ENCODE peak calls at places on chromosomes 2 and 18, in eight cellular contexts. One of them, this sample, is unnamed.

GRCh38 chr18:41974661-41975286 is 19.7 kb downstream of the PIK3C3 start:
- DNase-seq in left colon: no peak
- DNase-seq in pancreas: no peak
- DNase-seq in endodermal cell: no peak
- DNase-seq in sciatic nerve: no peak
- DNase-seq in adrenal gland: no peak
- DNase-seq in cardiac muscle cell: no peak
- DNase-seq in mucosa of gallbladder: no peak
- DNase-seq in this sample: no peak

GRCh38 chr2:121069434-121069969 is 215.5 kb downstream of the TFCP2L1 start:
- DNase-seq in pancreas: no peak
- DNase-seq in endodermal cell: no peak
- DNase-seq in mucosa of gallbladder: no peak
- DNase-seq in adrenal gland: no peak
- DNase-seq in left colon: no peak
- DNase-seq in sciatic nerve: no peak
- DNase-seq in cardiac muscle cell: no peak
- DNase-seq in this sample: no peak

GRCh38 chr2:145027073-145027459 is 507.1 kb upstream of the ZEB2 start:
- DNase-seq in cardiac muscle cell: peak
- DNase-seq in mucosa of gallbladder: no peak
- DNase-seq in adrenal gland: no peak
- DNase-seq in left colon: no peak
- DNase-seq in endodermal cell: no peak
- DNase-seq in sciatic nerve: no peak
- DNase-seq in pancreas: no peak
- DNase-seq in this sample: no peak

GRCh38 chr2:139946690-139947089 is 1166.5 kb upstream of the NXPH2 start:
- DNase-seq in sciatic nerve: no peak
- DNase-seq in pancreas: no peak
- DNase-seq in cardiac muscle cell: no peak
- DNase-seq in left colon: no peak
- DNase-seq in mucosa of gallbladder: no peak
- DNase-seq in adrenal gland: no peak
- DNase-seq in endodermal cell: peak
- DNase-seq in this sample: peak

GRCh38 chr2:33395660-33396249 is 80.7 kb upstream of the RASGRP3 start:
- DNase-seq in left colon: no peak
- DNase-seq in sciatic nerve: no peak
- DNase-seq in cardiac muscle cell: peak
- DNase-seq in adrenal gland: peak
- DNase-seq in pancreas: no peak
- DNase-seq in endodermal cell: peak
- DNase-seq in mucosa of gallbladder: no peak
- DNase-seq in this sample: peak

GRCh38 chr2:105812180-105813044 is 67.7 kb downstream of the NCK2 start:
- DNase-seq in left colon: no peak
- DNase-seq in endodermal cell: no peak
- DNase-seq in adrenal gland: peak
- DNase-seq in cardiac muscle cell: peak
- DNase-seq in mucosa of gallbladder: peak
- DNase-seq in sciatic nerve: no peak
- DNase-seq in pancreas: peak
- DNase-seq in this sample: peak

GRCh38 chr2:160612266-160612864 is 118.8 kb upstream of the RBMS1 start:
- DNase-seq in mucosa of gallbladder: no peak
- DNase-seq in left colon: no peak
- DNase-seq in adrenal gland: no peak
- DNase-seq in cardiac muscle cell: peak
- DNase-seq in endodermal cell: no peak
- DNase-seq in sciatic nerve: no peak
- DNase-seq in pancreas: no peak
- DNase-seq in this sample: no peak

GRCh38 chr2:88059979-88060906 is 4.7 kb upstream of the KRCC1 start:
- DNase-seq in endodermal cell: no peak
- DNase-seq in mucosa of gallbladder: no peak
- DNase-seq in pancreas: no peak
- DNase-seq in left colon: no peak
- DNase-seq in adrenal gland: no peak
- DNase-seq in cardiac muscle cell: peak
- DNase-seq in sciatic nerve: no peak
- DNase-seq in this sample: peak

GRCh38 chr2:29187926-29188325 is 72.7 kb downstream of the CLIP4 start:
- DNase-seq in adrenal gland: no peak
- DNase-seq in sciatic nerve: no peak
- DNase-seq in mucosa of gallbladder: no peak
- DNase-seq in left colon: no peak
- DNase-seq in pancreas: no peak
- DNase-seq in endodermal cell: no peak
- DNase-seq in cardiac muscle cell: peak
- DNase-seq in this sample: no peak

GRCh38 chr2:23367760-23368159 is 17.2 kb upstream of the KLHL29 start:
- DNase-seq in pancreas: no peak
- DNase-seq in adrenal gland: no peak
- DNase-seq in sciatic nerve: no peak
- DNase-seq in mucosa of gallbladder: no peak
- DNase-seq in cardiac muscle cell: peak
- DNase-seq in endodermal cell: no peak
- DNase-seq in left colon: no peak
- DNase-seq in this sample: no peak

GRCh38 chr18:10892801-10893595 is 256.4 kb downstream of the PIEZO2 start:
- DNase-seq in sciatic nerve: no peak
- DNase-seq in adrenal gland: no peak
- DNase-seq in cardiac muscle cell: peak
- DNase-seq in pancreas: no peak
- DNase-seq in mucosa of gallbladder: no peak
- DNase-seq in endodermal cell: no peak
- DNase-seq in left colon: no peak
- DNase-seq in this sample: no peak

GRCh38 chr2:62396880-62397279 is 109.1 kb downstream of the TMEM17 start:
- DNase-seq in left colon: no peak
- DNase-seq in endodermal cell: no peak
- DNase-seq in pancreas: no peak
- DNase-seq in adrenal gland: no peak
- DNase-seq in mucosa of gallbladder: no peak
- DNase-seq in sciatic nerve: no peak
- DNase-seq in cardiac muscle cell: no peak
- DNase-seq in this sample: no peak

GRCh38 chr2:235605306-235605998 is 111.6 kb downstream of the AGAP1 start:
- DNase-seq in left colon: peak
- DNase-seq in cardiac muscle cell: peak
- DNase-seq in adrenal gland: peak
- DNase-seq in sciatic nerve: peak
- DNase-seq in endodermal cell: peak
- DNase-seq in pancreas: peak
- DNase-seq in mucosa of gallbladder: peak
- DNase-seq in this sample: peak

GRCh38 chr2:188199716-188200128 is 92.0 kb upstream of the GULP1 start:
- DNase-seq in mucosa of gallbladder: no peak
- DNase-seq in sciatic nerve: no peak
- DNase-seq in left colon: no peak
- DNase-seq in adrenal gland: no peak
- DNase-seq in pancreas: no peak
- DNase-seq in cardiac muscle cell: peak
- DNase-seq in endodermal cell: no peak
- DNase-seq in this sample: no peak

GRCh38 chr2:233349005-233349998 is 5.0 kb upstream of the DGKD start:
- DNase-seq in pancreas: no peak
- DNase-seq in left colon: peak
- DNase-seq in mucosa of gallbladder: peak
- DNase-seq in sciatic nerve: peak
- DNase-seq in endodermal cell: no peak
- DNase-seq in cardiac muscle cell: no peak
- DNase-seq in adrenal gland: no peak
- DNase-seq in this sample: no peak

GRCh38 chr2:228016402-228016801 is 145.0 kb downstream of the DAW1 start:
- DNase-seq in endodermal cell: peak
- DNase-seq in left colon: no peak
- DNase-seq in cardiac muscle cell: no peak
- DNase-seq in sciatic nerve: no peak
- DNase-seq in mucosa of gallbladder: no peak
- DNase-seq in pancreas: no peak
- DNase-seq in adrenal gland: no peak
- DNase-seq in this sample: no peak

GRCh38 chr18:69680128-69680527 is 267.5 kb downstream of the CD226 start:
- DNase-seq in endodermal cell: no peak
- DNase-seq in sciatic nerve: no peak
- DNase-seq in left colon: no peak
- DNase-seq in mucosa of gallbladder: no peak
- DNase-seq in cardiac muscle cell: peak
- DNase-seq in adrenal gland: no peak
- DNase-seq in pancreas: no peak
- DNase-seq in this sample: no peak

GRCh38 chr18:31646332-31646822 is 38.0 kb downstream of the B4GALT6 start:
- DNase-seq in pancreas: no peak
- DNase-seq in adrenal gland: no peak
- DNase-seq in left colon: no peak
- DNase-seq in mucosa of gallbladder: no peak
- DNase-seq in cardiac muscle cell: no peak
- DNase-seq in endodermal cell: no peak
- DNase-seq in sciatic nerve: no peak
- DNase-seq in this sample: no peak

GRCh38 chr2:38966678-38967077 is 77.0 kb downstream of the ARHGEF33 start:
- DNase-seq in sciatic nerve: no peak
- DNase-seq in adrenal gland: no peak
- DNase-seq in pancreas: no peak
- DNase-seq in endodermal cell: no peak
- DNase-seq in mucosa of gallbladder: no peak
- DNase-seq in cardiac muscle cell: no peak
- DNase-seq in left colon: no peak
- DNase-seq in this sample: no peak

GRCh38 chr2:110662560-110662959 is 15.3 kb downstream of the BUB1 start:
- DNase-seq in endodermal cell: no peak
- DNase-seq in sciatic nerve: no peak
- DNase-seq in cardiac muscle cell: peak
- DNase-seq in mucosa of gallbladder: no peak
- DNase-seq in adrenal gland: no peak
- DNase-seq in pancreas: no peak
- DNase-seq in left colon: no peak
- DNase-seq in this sample: no peak

GRCh38 chr2:225120175-225120574 is 77.9 kb upstream of the DOCK10 start:
- DNase-seq in left colon: no peak
- DNase-seq in pancreas: no peak
- DNase-seq in sciatic nerve: no peak
- DNase-seq in mucosa of gallbladder: no peak
- DNase-seq in adrenal gland: no peak
- DNase-seq in endodermal cell: no peak
- DNase-seq in cardiac muscle cell: no peak
- DNase-seq in this sample: no peak

GRCh38 chr2:241895732-241896641 is 26.5 kb downstream of the RTP5 start:
- DNase-seq in adrenal gland: peak
- DNase-seq in mucosa of gallbladder: peak
- DNase-seq in cardiac muscle cell: peak
- DNase-seq in sciatic nerve: peak
- DNase-seq in endodermal cell: peak
- DNase-seq in left colon: no peak
- DNase-seq in pancreas: peak
- DNase-seq in this sample: peak

GRCh38 chr2:165508927-165509326 is 39.4 kb downstream of the CSRNP3 start:
- DNase-seq in cardiac muscle cell: no peak
- DNase-seq in endodermal cell: no peak
- DNase-seq in sciatic nerve: no peak
- DNase-seq in left colon: no peak
- DNase-seq in mucosa of gallbladder: no peak
- DNase-seq in adrenal gland: no peak
- DNase-seq in pancreas: no peak
- DNase-seq in this sample: no peak

GRCh38 chr18:46346213-46346612 is 242.0 kb downstream of the HAUS1 start:
- DNase-seq in cardiac muscle cell: no peak
- DNase-seq in endodermal cell: no peak
- DNase-seq in mucosa of gallbladder: no peak
- DNase-seq in adrenal gland: no peak
- DNase-seq in sciatic nerve: no peak
- DNase-seq in pancreas: no peak
- DNase-seq in left colon: no peak
- DNase-seq in this sample: no peak

GRCh38 chr2:237427807-237428506 is 14.0 kb upstream of the COL6A3 start:
- DNase-seq in adrenal gland: no peak
- DNase-seq in sciatic nerve: no peak
- DNase-seq in left colon: no peak
- DNase-seq in mucosa of gallbladder: no peak
- DNase-seq in cardiac muscle cell: no peak
- DNase-seq in endodermal cell: no peak
- DNase-seq in pancreas: no peak
- DNase-seq in this sample: no peak

GRCh38 chr2:241801611-241802420 is 7.2 kb upstream of the NEU4 start:
- DNase-seq in adrenal gland: no peak
- DNase-seq in left colon: peak
- DNase-seq in endodermal cell: peak
- DNase-seq in pancreas: no peak
- DNase-seq in sciatic nerve: peak
- DNase-seq in cardiac muscle cell: no peak
- DNase-seq in mucosa of gallbladder: no peak
- DNase-seq in this sample: no peak

This sample was measured in erythroblast.